ENCODE peak calls at places on chromosomes 11 and 22, in five cellular contexts. H is neural progenitor cell; Q is mucosa of gallbladder; Y is activated CD8-positive, alpha-beta memory T cell treated with anti-CD3 and anti-CD28 coated beads, Interleukin-2, amount 50 U/mL, for 4 hours; E is stimulated activated CD8-positive, alpha-beta memory T cell treated with anti-CD3 and anti-CD28 coated beads, Interleukin-7, amount 100 ng/mL, for 1 hour. W is an unnamed sample.

GRCh38 chr11:85809881-85810280 is 1.1 kb downstream of the SYTL2 start:
- DNase-seq in E (no peak), Q (no peak), Y (peak), H (peak), W (peak)

GRCh38 chr11:117823941-117824420 is 563 bp downstream of the FXYD2 start:
- DNase-seq in H (no peak), Q (no peak), Y (no peak), E (no peak), W (no peak)

GRCh38 chr11:48006301-48006992 is 26.1 kb downstream of the PTPRJ start:
- DNase-seq in Y (peak), H (no peak), E (no peak), Q (no peak), W (peak)

GRCh38 chr11:128862913-128863660 is 4.0 kb downstream of the KCNJ1 start:
- DNase-seq in E (no peak), Q (no peak), Y (no peak), H (no peak), W (peak)

GRCh38 chr22:41274856-41275255 is 11.1 kb downstream of the RANGAP1 start:
- DNase-seq in Y (no peak), H (no peak), Q (no peak), E (no peak), W (no peak)

GRCh38 chr11:36288442-36289225 is 590 bp downstream of the COMMD9 start:
- DNase-seq in Q (no peak), H (no peak), Y (no peak), E (no peak), W (no peak)

GRCh38 chr11:27254744-27255446 is 108.1 kb downstream of the CCDC34 start:
- DNase-seq in Y (no peak), E (no peak), Q (no peak), H (no peak), W (peak)

GRCh38 chr22:27903805-27904473 is 15.1 kb downstream of the PITPNB start:
- DNase-seq in Q (no peak), Y (no peak), H (no peak), E (no peak), W (no peak)

GRCh38 chr11:30333405-30333804 is 10.5 kb downstream of the ARL14EP start:
- DNase-seq in Y (no peak), H (peak), E (no peak), Q (no peak), W (peak)

GRCh38 chr22:22745225-22746060 is 101.0 kb downstream of the GGTLC2 start:
- DNase-seq in Q (peak), H (peak), E (peak), Y (peak), W (peak)

GRCh38 chr11:134800130-134800529 is 388.1 kb upstream of the B3GAT1 start:
- DNase-seq in E (no peak), H (no peak), Y (no peak), Q (no peak), W (no peak)

GRCh38 chr11:73205666-73206343 is 12.3 kb upstream of the P2RY2 start:
- DNase-seq in E (no peak), Q (no peak), Y (no peak), H (no peak), W (no peak)

GRCh38 chr22:26585104-26585790 is 4.7 kb downstream of the TPST2 start:
- DNase-seq in Q (peak), H (no peak), Y (no peak), E (no peak), W (peak)

GRCh38 chr11:4677948-4678347 is 19.7 kb downstream of the OR51E2 start:
- DNase-seq in H (no peak), Y (no peak), Q (no peak), E (no peak), W (no peak)

GRCh38 chr11:68839953-68840641 is 1.6 kb downstream of the CPT1A start:
- DNase-seq in Q (no peak), Y (no peak), H (peak), E (no peak), W (peak)

GRCh38 chr11:76152741-76153608 is 53.3 kb downstream of the WNT11 start:
- DNase-seq in Y (no peak), E (no peak), H (peak), Q (no peak), W (no peak)

GRCh38 chr22:20562607-20563463 is 55.4 kb downstream of the MED15 start:
- DNase-seq in E (no peak), Q (no peak), Y (no peak), H (no peak), W (no peak)

GRCh38 chr11:27395556-27396258 is 32.7 kb upstream of the CCDC34 start:
- DNase-seq in Q (peak), E (no peak), Y (no peak), H (peak), W (peak)

GRCh38 chr22:43996170-43996980 is 27.7 kb upstream of the PARVB start:
- DNase-seq in Y (peak), Q (peak), E (peak), H (no peak), W (no peak)